ENCODE peak calls at places on chromosomes 11 and 22, in nine cellular contexts. One of them, this sample, is unnamed.

GRCh38 chr11:42315267-42315666 is 855.8 kb upstream of the LRRC4C start:
- DNase-seq in kidney epithelial cell: no peak
- DNase-seq in mammary epithelial cell: peak
- DNase-seq in uterus: no peak
- DNase-seq in kidney: no peak
- DNase-seq in epithelial cell of esophagus: peak
- DNase-seq in GM06990: no peak
- DNase-seq in upper lobe of right lung: no peak
- DNase-seq in fibroblast of the aortic adventitia: peak
- DNase-seq in this sample: peak

GRCh38 chr11:56197367-56197766 is 20.9 kb downstream of the OR5J2 start:
- DNase-seq in uterus: no peak
- DNase-seq in GM06990: no peak
- DNase-seq in upper lobe of right lung: no peak
- DNase-seq in fibroblast of the aortic adventitia: no peak
- DNase-seq in epithelial cell of esophagus: no peak
- DNase-seq in kidney: no peak
- DNase-seq in kidney epithelial cell: no peak
- DNase-seq in mammary epithelial cell: no peak
- DNase-seq in this sample: no peak

GRCh38 chr22:47196881-47197701 is 434.6 kb downstream of the TBC1D22A start:
- DNase-seq in epithelial cell of esophagus: no peak
- DNase-seq in fibroblast of the aortic adventitia: no peak
- DNase-seq in kidney: peak
- DNase-seq in mammary epithelial cell: no peak
- DNase-seq in kidney epithelial cell: no peak
- DNase-seq in upper lobe of right lung: peak
- DNase-seq in GM06990: no peak
- DNase-seq in uterus: no peak
- DNase-seq in this sample: no peak

GRCh38 chr11:103525069-103525468 is 415.8 kb downstream of the DYNC2H1 start:
- DNase-seq in mammary epithelial cell: peak
- DNase-seq in kidney epithelial cell: no peak
- DNase-seq in kidney: no peak
- DNase-seq in upper lobe of right lung: no peak
- DNase-seq in epithelial cell of esophagus: peak
- DNase-seq in uterus: no peak
- DNase-seq in GM06990: no peak
- DNase-seq in fibroblast of the aortic adventitia: peak
- DNase-seq in this sample: peak

GRCh38 chr11:88552377-88553029 is 215.0 kb upstream of the CTSC start:
- DNase-seq in kidney: no peak
- DNase-seq in GM06990: peak
- DNase-seq in mammary epithelial cell: peak
- DNase-seq in fibroblast of the aortic adventitia: peak
- DNase-seq in kidney epithelial cell: no peak
- DNase-seq in epithelial cell of esophagus: peak
- DNase-seq in uterus: no peak
- DNase-seq in upper lobe of right lung: peak
- DNase-seq in this sample: no peak

GRCh38 chr11:130439160-130439519 is 9.3 kb upstream of the ADAMTS15 start:
- DNase-seq in kidney epithelial cell: no peak
- DNase-seq in epithelial cell of esophagus: no peak
- DNase-seq in upper lobe of right lung: no peak
- DNase-seq in mammary epithelial cell: no peak
- DNase-seq in GM06990: no peak
- DNase-seq in uterus: no peak
- DNase-seq in fibroblast of the aortic adventitia: no peak
- DNase-seq in kidney: no peak
- DNase-seq in this sample: no peak

GRCh38 chr11:68542617-68543016 is 82.1 kb downstream of the PPP6R3 start:
- DNase-seq in uterus: peak
- DNase-seq in mammary epithelial cell: peak
- DNase-seq in GM06990: no peak
- DNase-seq in upper lobe of right lung: no peak
- DNase-seq in epithelial cell of esophagus: peak
- DNase-seq in kidney epithelial cell: peak
- DNase-seq in fibroblast of the aortic adventitia: peak
- DNase-seq in kidney: no peak
- DNase-seq in this sample: peak

GRCh38 chr11:28528217-28528616 is 420.0 kb downstream of the METTL15 start:
- DNase-seq in fibroblast of the aortic adventitia: no peak
- DNase-seq in mammary epithelial cell: no peak
- DNase-seq in kidney: no peak
- DNase-seq in epithelial cell of esophagus: no peak
- DNase-seq in GM06990: no peak
- DNase-seq in kidney epithelial cell: no peak
- DNase-seq in uterus: no peak
- DNase-seq in upper lobe of right lung: no peak
- DNase-seq in this sample: no peak

GRCh38 chr11:57781529-57781943 is 19.9 kb downstream of the CTNND1 start:
- DNase-seq in epithelial cell of esophagus: peak
- DNase-seq in uterus: no peak
- DNase-seq in upper lobe of right lung: peak
- DNase-seq in mammary epithelial cell: peak
- DNase-seq in kidney epithelial cell: no peak
- DNase-seq in fibroblast of the aortic adventitia: peak
- DNase-seq in GM06990: no peak
- DNase-seq in kidney: peak
- DNase-seq in this sample: no peak

GRCh38 chr22:29056472-29056871 is 5.2 kb downstream of the C22orf31 start:
- DNase-seq in upper lobe of right lung: no peak
- DNase-seq in mammary epithelial cell: no peak
- DNase-seq in epithelial cell of esophagus: no peak
- DNase-seq in GM06990: no peak
- DNase-seq in kidney: no peak
- DNase-seq in kidney epithelial cell: no peak
- DNase-seq in uterus: no peak
- DNase-seq in fibroblast of the aortic adventitia: no peak
- DNase-seq in this sample: no peak

GRCh38 chr22:25774575-25775026 is 32.6 kb downstream of the MYO18B start:
- DNase-seq in kidney: no peak
- DNase-seq in GM06990: no peak
- DNase-seq in epithelial cell of esophagus: no peak
- DNase-seq in uterus: no peak
- DNase-seq in fibroblast of the aortic adventitia: no peak
- DNase-seq in kidney epithelial cell: no peak
- DNase-seq in upper lobe of right lung: no peak
- DNase-seq in mammary epithelial cell: no peak
- DNase-seq in this sample: no peak

GRCh38 chr22:50560034-50560433 is 2.7 kb downstream of the SYCE3 start:
- DNase-seq in fibroblast of the aortic adventitia: no peak
- DNase-seq in mammary epithelial cell: peak
- DNase-seq in kidney: no peak
- DNase-seq in GM06990: no peak
- DNase-seq in kidney epithelial cell: no peak
- DNase-seq in upper lobe of right lung: no peak
- DNase-seq in uterus: no peak
- DNase-seq in epithelial cell of esophagus: peak
- DNase-seq in this sample: no peak

GRCh38 chr11:44822369-44822768 is 95.6 kb downstream of the TSPAN18 start:
- DNase-seq in epithelial cell of esophagus: no peak
- DNase-seq in GM06990: no peak
- DNase-seq in upper lobe of right lung: no peak
- DNase-seq in fibroblast of the aortic adventitia: no peak
- DNase-seq in kidney: no peak
- DNase-seq in uterus: no peak
- DNase-seq in mammary epithelial cell: no peak
- DNase-seq in kidney epithelial cell: no peak
- DNase-seq in this sample: no peak

GRCh38 chr22:30290318-30290678 is 993 bp upstream of the CASTOR1 start:
- DNase-seq in epithelial cell of esophagus: peak
- DNase-seq in upper lobe of right lung: no peak
- DNase-seq in fibroblast of the aortic adventitia: no peak
- DNase-seq in uterus: peak
- DNase-seq in kidney epithelial cell: no peak
- DNase-seq in GM06990: no peak
- DNase-seq in mammary epithelial cell: no peak
- DNase-seq in kidney: no peak
- DNase-seq in this sample: no peak

DNA sequence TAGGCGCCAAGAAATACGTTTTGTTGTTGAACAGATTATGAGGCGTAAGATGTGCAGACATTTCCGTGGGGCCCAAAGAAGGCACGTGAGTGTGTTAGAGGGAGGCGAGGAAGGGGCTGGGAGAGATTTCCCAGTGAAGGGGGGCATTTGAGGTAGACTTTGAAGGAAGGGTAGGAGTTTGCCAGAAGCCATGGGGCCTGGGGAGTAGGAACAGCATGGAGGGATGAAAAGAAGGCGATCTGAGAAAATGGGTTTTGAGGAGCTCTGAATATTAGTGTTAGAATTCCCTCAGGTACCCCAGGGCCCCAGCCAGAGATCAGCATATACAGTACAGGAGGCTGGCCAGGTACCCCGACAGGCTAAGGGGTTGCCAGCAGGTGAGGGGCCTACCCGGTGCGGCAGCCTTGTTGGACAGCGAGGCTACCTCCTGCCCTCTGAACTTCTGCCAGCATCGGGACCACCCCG is 414 bp upstream of the MIEF1 start:
- DNase-seq in kidney: no peak
- DNase-seq in uterus: no peak
- DNase-seq in epithelial cell of esophagus: no peak
- DNase-seq in kidney epithelial cell: no peak
- DNase-seq in mammary epithelial cell: no peak
- DNase-seq in fibroblast of the aortic adventitia: no peak
- DNase-seq in GM06990: no peak
- DNase-seq in upper lobe of right lung: no peak
- DNase-seq in this sample: no peak
- H3K4me3 ChIP-seq in kidney: peak
- H3K4me3 ChIP-seq in uterus: peak
- H3K4me3 ChIP-seq in epithelial cell of esophagus: peak
- H3K4me3 ChIP-seq in kidney epithelial cell: peak
- H3K4me3 ChIP-seq in mammary epithelial cell: peak
- H3K4me3 ChIP-seq in fibroblast of the aortic adventitia: peak
- H3K4me3 ChIP-seq in GM06990: peak
- H3K4me3 ChIP-seq in upper lobe of right lung: peak
- H3K4me3 ChIP-seq in this sample: peak

GRCh38 chr11:11592146-11592684 is 29.6 kb downstream of the GALNT18 start:
- DNase-seq in kidney epithelial cell: no peak
- DNase-seq in kidney: no peak
- DNase-seq in fibroblast of the aortic adventitia: no peak
- DNase-seq in mammary epithelial cell: no peak
- DNase-seq in uterus: no peak
- DNase-seq in GM06990: no peak
- DNase-seq in upper lobe of right lung: no peak
- DNase-seq in epithelial cell of esophagus: no peak
- DNase-seq in this sample: no peak
- TF ChIP-seq CTCF in kidney epithelial cell: no peak
- TF ChIP-seq CTCF in kidney: no peak
- TF ChIP-seq CTCF in fibroblast of the aortic adventitia: no peak
- TF ChIP-seq CTCF in mammary epithelial cell: no peak
- TF ChIP-seq CTCF in uterus: no peak
- TF ChIP-seq CTCF in GM06990: no peak
- TF ChIP-seq CTCF in upper lobe of right lung: no peak
- TF ChIP-seq CTCF in epithelial cell of esophagus: no peak
- TF ChIP-seq CTCF in this sample: no peak

DNA sequence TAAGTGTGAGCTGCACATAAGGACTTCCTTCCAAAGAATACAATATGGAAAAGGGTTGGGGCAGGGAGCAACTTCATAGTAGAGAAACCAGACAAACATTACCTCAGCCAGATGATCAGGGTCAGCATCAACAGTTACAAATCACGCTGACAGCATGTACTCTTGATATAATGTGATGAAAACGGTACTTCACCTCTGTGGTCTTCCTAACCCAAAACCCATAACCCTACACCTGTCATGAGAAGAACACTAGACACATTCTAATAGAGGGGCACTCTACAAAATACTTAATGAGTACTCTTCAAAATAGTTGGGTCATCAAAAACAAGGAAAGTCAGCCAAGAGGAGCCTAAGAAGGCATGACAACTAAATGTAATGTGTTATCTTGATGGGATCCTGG is 43.9 kb downstream of the RRAS2 start:
- DNase-seq in epithelial cell of esophagus: no peak
- DNase-seq in uterus: no peak
- DNase-seq in fibroblast of the aortic adventitia: no peak
- DNase-seq in kidney: no peak
- DNase-seq in upper lobe of right lung: no peak
- DNase-seq in mammary epithelial cell: no peak
- DNase-seq in kidney epithelial cell: no peak
- DNase-seq in GM06990: no peak
- DNase-seq in this sample: no peak
- H3K4me3 ChIP-seq in epithelial cell of esophagus: no peak
- H3K4me3 ChIP-seq in uterus: no peak
- H3K4me3 ChIP-seq in fibroblast of the aortic adventitia: no peak
- H3K4me3 ChIP-seq in kidney: no peak
- H3K4me3 ChIP-seq in upper lobe of right lung: no peak
- H3K4me3 ChIP-seq in mammary epithelial cell: no peak
- H3K4me3 ChIP-seq in kidney epithelial cell: no peak
- H3K4me3 ChIP-seq in GM06990: no peak
- H3K4me3 ChIP-seq in this sample: no peak

GRCh38 chr11:82315093-82315492 is 418.6 kb downstream of the FAM181B start:
- DNase-seq in uterus: no peak
- DNase-seq in kidney: no peak
- DNase-seq in upper lobe of right lung: no peak
- DNase-seq in mammary epithelial cell: peak
- DNase-seq in fibroblast of the aortic adventitia: no peak
- DNase-seq in GM06990: no peak
- DNase-seq in epithelial cell of esophagus: peak
- DNase-seq in kidney epithelial cell: no peak
- DNase-seq in this sample: no peak
- TF ChIP-seq CTCF in uterus: no peak
- TF ChIP-seq CTCF in kidney: peak
- TF ChIP-seq CTCF in upper lobe of right lung: peak
- TF ChIP-seq CTCF in mammary epithelial cell: peak
- TF ChIP-seq CTCF in fibroblast of the aortic adventitia: no peak
- TF ChIP-seq CTCF in GM06990: peak
- TF ChIP-seq CTCF in epithelial cell of esophagus: peak
- TF ChIP-seq CTCF in kidney epithelial cell: peak
- TF ChIP-seq CTCF in this sample: peak

GRCh38 chr11:84922836-84923235 is 704.3 kb downstream of the DLG2 start:
- DNase-seq in GM06990: no peak
- DNase-seq in uterus: no peak
- DNase-seq in kidney epithelial cell: no peak
- DNase-seq in kidney: no peak
- DNase-seq in mammary epithelial cell: no peak
- DNase-seq in epithelial cell of esophagus: no peak
- DNase-seq in upper lobe of right lung: no peak
- DNase-seq in fibroblast of the aortic adventitia: no peak
- DNase-seq in this sample: no peak
- H3K4me3 ChIP-seq in GM06990: no peak
- H3K4me3 ChIP-seq in uterus: peak
- H3K4me3 ChIP-seq in kidney epithelial cell: peak
- H3K4me3 ChIP-seq in kidney: peak
- H3K4me3 ChIP-seq in mammary epithelial cell: no peak
- H3K4me3 ChIP-seq in epithelial cell of esophagus: no peak
- H3K4me3 ChIP-seq in upper lobe of right lung: no peak
- H3K4me3 ChIP-seq in fibroblast of the aortic adventitia: no peak
- H3K4me3 ChIP-seq in this sample: no peak

DNA sequence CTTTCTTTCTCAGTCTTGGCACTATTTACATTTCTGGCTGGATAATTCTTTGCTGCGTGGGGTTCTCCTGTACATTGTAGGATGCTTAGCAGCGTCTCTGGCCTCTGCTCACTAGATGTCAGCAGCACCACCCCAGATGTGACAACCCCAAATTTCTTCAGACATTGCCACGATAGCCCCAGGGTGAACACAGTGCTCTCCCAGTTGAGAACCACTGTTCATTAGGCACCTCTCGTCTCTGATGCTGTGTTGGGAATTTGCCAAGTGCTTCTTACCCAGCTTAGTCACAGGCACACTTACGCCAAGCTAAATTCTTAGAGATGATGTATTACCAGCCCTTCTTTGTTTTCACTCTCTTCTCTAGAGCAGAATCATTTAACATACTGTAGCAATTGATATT is 9.4 kb downstream of the TRIM6 start:
- DNase-seq in upper lobe of right lung: no peak
- DNase-seq in GM06990: no peak
- DNase-seq in uterus: no peak
- DNase-seq in kidney epithelial cell: no peak
- DNase-seq in mammary epithelial cell: peak
- DNase-seq in kidney: no peak
- DNase-seq in fibroblast of the aortic adventitia: peak
- DNase-seq in epithelial cell of esophagus: peak
- DNase-seq in this sample: peak
- TF ChIP-seq CTCF in upper lobe of right lung: no peak
- TF ChIP-seq CTCF in GM06990: peak
- TF ChIP-seq CTCF in uterus: no peak
- TF ChIP-seq CTCF in kidney epithelial cell: no peak
- TF ChIP-seq CTCF in mammary epithelial cell: no peak
- TF ChIP-seq CTCF in kidney: no peak
- TF ChIP-seq CTCF in fibroblast of the aortic adventitia: peak
- TF ChIP-seq CTCF in epithelial cell of esophagus: peak
- TF ChIP-seq CTCF in this sample: peak